ENCODE peak calls at places on chromosomes 11 and 22, in four cellular contexts. J is smooth muscle cell of the brain vasculature; U is upper lobe of left lung; B is activated CD8-positive, alpha-beta T cell treated with anti-CD3 and anti-CD28 coated beads for 36 hours. D is an unnamed sample.
A peak's percentile ranks its signal among the peaks of the same experiment; 100 is the strongest.

GRCh38 chr11:34351051-34351450 is 6.8 kb downstream of the ABTB2 start:
- DNase-seq in U (no peak), J (no peak), B (no peak), D (no peak)

GRCh38 chr22:40491990-40492631 is 121.7 kb downstream of the SGSM3 start:
- DNase-seq in J (no peak), B (no peak), U (no peak), D (no peak)

GRCh38 chr11:119863236-119863635 is 134.2 kb upstream of the NECTIN1 start:
- DNase-seq in B (no peak), J (no peak), U (peak; percentile 37), D (no peak)

GRCh38 chr22:48695251-48695650 is 1132.4 kb downstream of the BRD1 start:
- DNase-seq in U (no peak), J (no peak), B (no peak), D (no peak)

GRCh38 chr22:50688448-50688847 is 15.8 kb downstream of the SHANK3 start:
- DNase-seq in J (no peak), B (no peak), U (no peak), D (no peak)

GRCh38 chr22:33906954-33907353 is 13.3 kb downstream of the LARGE1 start:
- DNase-seq in B (no peak), U (no peak), J (no peak), D (no peak)

GRCh38 chr11:62560566-62561103 is 13.1 kb downstream of the EEF1G start:
- DNase-seq in J (peak; percentile 89), B (peak; percentile 86), U (no peak), D (peak; percentile 79)

GRCh38 chr11:14774738-14775137 is 117.3 kb downstream of the CYP2R1 start:
- DNase-seq in J (no peak), U (no peak), B (no peak), D (no peak)

GRCh38 chr11:38191101-38191500 is 1593.1 kb upstream of the RAG2 start:
- DNase-seq in J (no peak), U (no peak), B (no peak), D (no peak)

GRCh38 chr11:123469089-123469488 is 39.0 kb downstream of the GRAMD1B start:
- DNase-seq in U (no peak), J (no peak), B (no peak), D (no peak)

GRCh38 chr11:70201876-70202861 is 927 bp upstream of the FADD start:
- DNase-seq in U (no peak), B (no peak), J (no peak), D (no peak)